ENCODE peak calls at places on chromosomes 11 and 22, in four cellular contexts. E is heart left ventricle, G is body of pancreas, I is gastrocnemius medialis. P is an unnamed sample.
A peak's percentile ranks its signal among the peaks of the same experiment; 100 is the strongest.

GRCh38 chr11:33452806-33453205 is 195.6 kb downstream of the HIPK3 start:
- DNase-seq in I (no peak), E (no peak), G (no peak), P (no peak)

GRCh38 chr11:63680842-63681207 is 475 bp upstream of the RTN3 start:
- DNase-seq in G (no peak), I (no peak), E (no peak), P (no peak)

GRCh38 chr11:122695076-122695620 is 39.6 kb downstream of the UBASH3B start:
- DNase-seq in E (no peak), I (no peak), G (no peak), P (no peak)

GRCh38 chr11:37449146-37449545 is 851.1 kb upstream of the RAG2 start:
- DNase-seq in E (no peak), I (no peak), G (no peak), P (no peak)

GRCh38 chr11:116427903-116428637 is 344.7 kb downstream of the BUD13 start:
- DNase-seq in G (no peak), E (no peak), I (no peak), P (peak; percentile 9)

GRCh38 chr11:71153005-71153395 is 99.4 kb downstream of the SHANK2 start:
- DNase-seq in E (no peak), G (peak; percentile 36), I (no peak), P (no peak)

GRCh38 chr22:24514241-24515024 is 19.3 kb downstream of the UPB1 start:
- DNase-seq in I (no peak), E (no peak), G (no peak), P (no peak)

GRCh38 chr22:48755332-48755949 is 1072.2 kb downstream of the BRD1 start:
- DNase-seq in I (no peak), G (no peak), E (no peak), P (no peak)

GRCh38 chr11:112260490-112260889 is at the start of gene PLET1:
- DNase-seq in E (no peak), I (no peak), G (no peak), P (no peak)

GRCh38 chr22:33922268-33922667 is 2.0 kb upstream of the LARGE1 start:
- DNase-seq in G (peak; percentile 34), E (peak; percentile 29), I (no peak), P (peak; percentile 30)

GRCh38 chr11:116646191-116646590 is 126.6 kb downstream of the BUD13 start:
- DNase-seq in I (no peak), E (no peak), G (no peak), P (no peak)

GRCh38 chr22:21970037-21970799 is 12.4 kb downstream of the TOP3B start:
- DNase-seq in E (no peak), G (no peak), I (no peak), P (no peak)

GRCh38 chr11:32297629-32298028 is 137.7 kb downstream of the WT1 start:
- DNase-seq in G (no peak), E (no peak), I (no peak), P (peak; percentile 28)

GRCh38 chr11:124717786-124718634 is 21.7 kb upstream of the NRGN start:
- DNase-seq in I (no peak), E (no peak), G (no peak), P (no peak)

GRCh38 chr11:114027396-114027795 is 32.1 kb upstream of the ZBTB16 start:
- DNase-seq in I (no peak), E (no peak), G (no peak), P (no peak)

GRCh38 chr22:38948181-38948940 is 9.0 kb upstream of the APOBEC3A start:
- DNase-seq in I (no peak), G (no peak), E (no peak), P (no peak)

GRCh38 chr11:59553323-59553722 is 42.0 kb downstream of the OR4D9 start:
- DNase-seq in I (no peak), E (no peak), G (no peak), P (no peak)

GRCh38 chr11:64524534-64525042 is 66.4 kb upstream of the SLC22A12 start:
- DNase-seq in E (no peak), I (no peak), G (no peak), P (no peak)

GRCh38 chr11:35116762-35117588 is 22.0 kb upstream of the CD44 start:
- DNase-seq in I (no peak), E (no peak), G (peak; percentile 79), P (no peak)

GRCh38 chr11:125401746-125402145 is 94.3 kb downstream of the FEZ1 start:
- DNase-seq in E (no peak), I (peak; percentile 67), G (no peak), P (no peak)

GRCh38 chr11:47913569-47914244 is 65.6 kb upstream of the NUP160 start:
- DNase-seq in G (no peak), I (no peak), E (no peak), P (no peak)

GRCh38 chr11:130103296-130103814 is 33.7 kb downstream of the APLP2 start:
- DNase-seq in E (no peak), I (no peak), G (no peak), P (no peak)

GRCh38 chr22:37202001-37202555 is 10.2 kb downstream of the SSTR3 start:
- DNase-seq in I (no peak), E (no peak), G (no peak), P (no peak)

GRCh38 chr11:116649268-116649667 is 123.5 kb downstream of the BUD13 start:
- DNase-seq in E (no peak), I (no peak), G (no peak), P (no peak)

GRCh38 chr11:111360150-111361043 is 18.7 kb downstream of the POU2AF1 start:
- DNase-seq in G (peak; percentile 89), E (no peak), I (no peak), P (no peak)

GRCh38 chr22:30459206-30460052 is 12.4 kb downstream of the SEC14L3 start:
- DNase-seq in G (no peak), E (no peak), I (no peak), P (no peak)

GRCh38 chr11:11993814-11994213 is 14.6 kb downstream of the DKK3 start:
- DNase-seq in E (no peak), I (peak; percentile 47), G (no peak), P (peak; percentile 53)

GRCh38 chr11:44817207-44817944 is 90.6 kb downstream of the TSPAN18 start:
- DNase-seq in I (no peak), G (no peak), E (no peak), P (no peak)

GRCh38 chr11:122634507-122634906 is 21.0 kb upstream of the UBASH3B start:
- DNase-seq in E (no peak), I (no peak), G (no peak), P (no peak)

GRCh38 chr11:79080506-79080905 is 360.3 kb downstream of the TENM4 start:
- DNase-seq in G (no peak), E (no peak), I (no peak), P (no peak)

GRCh38 chr22:47152938-47153337 is 390.5 kb downstream of the TBC1D22A start:
- DNase-seq in E (no peak), I (no peak), G (no peak), P (no peak)

GRCh38 chr11:15057352-15057751 is 16.0 kb upstream of the CALCB start:
- DNase-seq in I (no peak), G (no peak), E (no peak), P (no peak)

GRCh38 chr11:63504933-63505586 is 824 bp upstream of the LGALS12 start:
- DNase-seq in E (peak; percentile 40), I (no peak), G (peak; percentile 86), P (no peak)

GRCh38 chr22:36021649-36022048 is 7.0 kb downstream of the RBFOX2 start:
- DNase-seq in I (no peak), E (no peak), G (no peak), P (no peak)

GRCh38 chr22:42074153-42074750 is at the start of gene PHETA2:
- DNase-seq in G (peak; percentile 58), E (peak; percentile 54), I (no peak), P (no peak)
- TF ChIP-seq POLR2A in G (peak; percentile 71), E (no peak), I (no peak), P (no peak)

DNA sequence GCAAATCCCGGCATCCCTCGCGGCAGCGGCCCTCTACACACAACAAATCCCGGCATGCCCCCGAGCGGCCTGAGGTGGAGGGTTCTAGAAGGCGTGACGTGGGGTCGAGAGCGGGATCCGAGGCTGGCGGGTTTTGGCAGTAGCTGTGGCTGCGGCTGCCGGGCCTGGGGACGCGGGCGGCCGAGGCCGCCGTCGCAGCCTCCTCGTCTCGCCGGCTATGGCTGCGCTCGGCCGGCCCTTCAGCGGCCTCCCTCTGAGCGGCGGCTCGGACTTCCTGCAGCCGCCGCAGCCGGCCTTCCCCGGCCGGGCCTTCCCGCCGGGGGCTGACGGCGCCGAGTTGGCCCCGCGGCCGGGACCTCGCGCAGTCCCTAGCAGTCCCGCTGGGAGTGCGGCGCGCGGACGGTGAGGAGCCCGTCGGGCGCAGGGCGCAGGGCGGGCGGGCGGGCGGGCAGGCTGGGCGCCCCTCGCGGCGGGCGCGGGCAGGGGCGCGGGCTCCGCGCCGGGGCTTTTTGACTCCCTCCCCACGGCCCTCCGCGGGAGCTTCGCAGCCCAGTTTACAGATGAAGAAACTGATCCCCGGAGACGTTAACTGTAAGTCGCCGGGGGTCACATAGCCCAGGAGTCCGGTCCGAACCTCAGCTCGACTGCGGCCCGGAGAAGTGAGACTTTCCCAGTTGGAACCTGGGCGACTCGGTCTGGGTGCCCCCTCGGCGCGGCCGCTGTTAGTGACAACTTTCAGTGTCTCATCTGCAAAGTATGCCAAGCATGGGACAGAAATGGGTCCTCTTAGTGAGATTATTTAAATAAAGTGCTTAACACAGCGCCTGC is at the start of gene CCDC117:
- DNase-seq in G (peak; percentile 92), E (peak; percentile 96), I (peak; percentile 94), P (peak; percentile 96)
- TF ChIP-seq POLR2A in G (peak; percentile 59), E (peak; percentile 23), I (peak; percentile 93), P (peak; percentile 97)

GRCh38 chr22:46079861-46080821 is 70.2 kb upstream of the PPARA start:
- DNase-seq in I (peak; percentile 75), G (peak; percentile 75), E (peak; percentile 80), P (peak; percentile 79)
- TF ChIP-seq POLR2A in I (peak; percentile 69), G (peak; percentile 55), E (no peak), P (peak; percentile 54)

DNA sequence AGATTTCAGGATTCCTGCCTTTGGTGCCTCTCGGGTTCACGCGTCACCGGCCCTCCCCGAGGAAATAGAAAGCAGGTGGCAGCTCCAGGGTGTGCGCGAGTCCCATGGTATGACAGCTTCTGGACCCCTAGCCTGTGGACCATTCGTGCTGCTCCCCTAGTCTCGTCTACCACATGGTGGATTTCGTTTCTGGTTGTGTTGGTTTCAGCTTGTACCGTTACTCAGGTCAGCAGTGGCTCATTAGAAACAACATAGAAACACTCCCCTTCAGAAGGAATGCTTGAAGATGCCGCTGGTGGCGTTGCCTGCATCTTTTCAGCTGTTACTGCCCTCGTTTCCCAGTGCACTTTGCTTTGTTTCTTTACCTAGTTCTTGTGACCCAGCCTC is 705 bp downstream of the TTC17 start:
- DNase-seq in E (no peak), I (no peak), G (no peak), P (no peak)
- TF ChIP-seq POLR2A in E (no peak), I (no peak), G (no peak), P (no peak)